ENCODE peak calls at places on chromosomes 2 and 18, in four cellular contexts. One of them, this sample, is unnamed.

GRCh38 chr2:62197017-62197586 is 1.2 kb downstream of the B3GNT2 start:
- DNase-seq in transverse colon: peak; percentile 32
- DNase-seq in HL-60: peak; percentile 31
- DNase-seq in HCT116: no peak
- DNase-seq in this sample: no peak

GRCh38 chr2:239370403-239370802 is 30.4 kb downstream of the HDAC4 start:
- DNase-seq in transverse colon: no peak
- DNase-seq in HL-60: no peak
- DNase-seq in HCT116: no peak
- DNase-seq in this sample: peak; percentile 9

GRCh38 chr2:191899442-191899841 is 52.6 kb upstream of the CAVIN2 start:
- DNase-seq in transverse colon: no peak
- DNase-seq in HL-60: no peak
- DNase-seq in HCT116: no peak
- DNase-seq in this sample: no peak

GRCh38 chr2:28471214-28471613 is 24.6 kb upstream of the PLB1 start:
- DNase-seq in transverse colon: no peak
- DNase-seq in HL-60: no peak
- DNase-seq in HCT116: no peak
- DNase-seq in this sample: no peak

GRCh38 chr2:240961878-240962277 is 36.5 kb upstream of the SNED1 start:
- DNase-seq in transverse colon: no peak
- DNase-seq in HL-60: no peak
- DNase-seq in HCT116: no peak
- DNase-seq in this sample: no peak

GRCh38 chr2:241799522-241800197 is 9.3 kb upstream of the NEU4 start:
- DNase-seq in transverse colon: peak; percentile 7
- DNase-seq in HL-60: no peak
- DNase-seq in HCT116: no peak
- DNase-seq in this sample: no peak

GRCh38 chr2:168645696-168646095 is 156.7 kb upstream of the NOSTRIN start:
- DNase-seq in transverse colon: no peak
- DNase-seq in HL-60: no peak
- DNase-seq in HCT116: no peak
- DNase-seq in this sample: no peak

GRCh38 chr18:67669993-67670671 is 153.6 kb upstream of the DSEL start:
- DNase-seq in transverse colon: no peak
- DNase-seq in HL-60: no peak
- DNase-seq in HCT116: no peak
- DNase-seq in this sample: no peak

GRCh38 chr2:69616755-69617154 is 26.8 kb downstream of the AAK1 start:
- DNase-seq in transverse colon: no peak
- DNase-seq in HL-60: no peak
- DNase-seq in HCT116: peak; percentile 36
- DNase-seq in this sample: no peak

GRCh38 chr2:60707750-60708371 is 48.2 kb upstream of the PAPOLG start:
- DNase-seq in transverse colon: no peak
- DNase-seq in HL-60: peak; percentile 4
- DNase-seq in HCT116: peak; percentile 10
- DNase-seq in this sample: no peak

GRCh38 chr2:178761759-178762371 is 45.4 kb downstream of the TTN start:
- DNase-seq in transverse colon: no peak
- DNase-seq in HL-60: peak; percentile 22
- DNase-seq in HCT116: peak; percentile 42
- DNase-seq in this sample: no peak

GRCh38 chr2:181781082-181781786 is 100.9 kb upstream of the NEUROD1 start:
- DNase-seq in transverse colon: peak; percentile 65
- DNase-seq in HL-60: peak; percentile 58
- DNase-seq in HCT116: no peak
- DNase-seq in this sample: no peak

GRCh38 chr18:65659912-65660311 is 90.9 kb upstream of the CDH7 start:
- DNase-seq in transverse colon: no peak
- DNase-seq in HL-60: no peak
- DNase-seq in HCT116: no peak
- DNase-seq in this sample: no peak

GRCh38 chr2:173353556-173353955 is 1.1 kb upstream of the CDCA7 start:
- DNase-seq in transverse colon: no peak
- DNase-seq in HL-60: no peak
- DNase-seq in HCT116: no peak
- DNase-seq in this sample: no peak

GRCh38 chr2:218782529-218782845 is 540 bp downstream of the CYP27A1 start:
- DNase-seq in transverse colon: peak; percentile 34
- DNase-seq in HL-60: no peak
- DNase-seq in HCT116: no peak
- DNase-seq in this sample: no peak

GRCh38 chr2:1238571-1239138 is 174.6 kb upstream of the TPO start:
- DNase-seq in transverse colon: no peak
- DNase-seq in HL-60: no peak
- DNase-seq in HCT116: no peak
- DNase-seq in this sample: no peak

GRCh38 chr2:70829916-70830315 is 5.7 kb downstream of the CD207 start:
- DNase-seq in transverse colon: no peak
- DNase-seq in HL-60: no peak
- DNase-seq in HCT116: no peak
- DNase-seq in this sample: no peak

GRCh38 chr2:169961911-169962310 is 134.7 kb downstream of the UBR3 start:
- DNase-seq in transverse colon: no peak
- DNase-seq in HL-60: peak; percentile 88
- DNase-seq in HCT116: no peak
- DNase-seq in this sample: no peak

GRCh38 chr2:120913972-120914838 is 178.5 kb downstream of the GLI2 start:
- DNase-seq in transverse colon: no peak
- DNase-seq in HL-60: no peak
- DNase-seq in HCT116: no peak
- DNase-seq in this sample: no peak

DNA sequence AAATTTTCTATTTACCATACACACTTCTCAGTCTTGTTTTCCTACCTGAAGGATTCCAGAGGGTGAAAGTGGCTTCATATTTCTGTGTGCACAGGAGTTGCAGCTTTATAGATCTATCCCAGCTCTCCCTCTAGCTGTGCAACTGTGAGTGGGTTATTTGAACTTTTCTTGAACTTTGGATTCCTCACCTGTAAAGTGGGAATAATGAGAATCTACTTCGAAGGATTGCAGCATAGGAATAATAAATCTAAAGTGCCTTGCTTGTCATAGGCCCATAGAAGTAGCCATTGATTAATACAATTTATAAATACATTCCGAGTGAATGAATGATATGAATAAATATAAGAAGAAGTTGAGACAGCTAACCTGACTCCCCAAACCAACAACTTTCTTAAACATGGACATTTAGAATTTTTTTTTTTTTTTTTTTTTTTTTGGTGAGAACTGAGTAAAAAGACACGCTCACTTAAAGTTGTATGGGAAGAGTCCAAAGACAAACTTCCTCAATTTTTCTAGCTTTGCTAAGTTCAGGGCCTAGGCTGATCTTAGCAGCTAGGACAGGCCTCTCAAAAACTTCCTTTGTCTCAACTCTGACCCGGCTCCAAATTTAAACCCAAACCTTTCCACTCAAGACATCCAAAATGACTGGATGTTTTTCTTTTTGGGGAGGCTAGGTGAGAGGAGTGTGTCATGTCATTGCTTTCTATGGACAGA is 203.3 kb upstream of the FBXO11 start:
- DNase-seq in transverse colon: no peak
- DNase-seq in HL-60: peak; percentile 33
- DNase-seq in HCT116: no peak
- DNase-seq in this sample: no peak
- TF ChIP-seq CTCF in transverse colon: no peak
- TF ChIP-seq CTCF in HL-60: no peak
- TF ChIP-seq CTCF in HCT116: no peak
- TF ChIP-seq CTCF in this sample: no peak

GRCh38 chr2:66692521-66692920 is 257.6 kb downstream of the MEIS1 start:
- DNase-seq in transverse colon: no peak
- DNase-seq in HL-60: no peak
- DNase-seq in HCT116: no peak
- DNase-seq in this sample: no peak

GRCh38 chr2:66695211-66695735 is 260.3 kb downstream of the MEIS1 start:
- DNase-seq in transverse colon: no peak
- DNase-seq in HL-60: no peak
- DNase-seq in HCT116: no peak
- DNase-seq in this sample: no peak

GRCh38 chr2:66694087-66694858 is 259.3 kb downstream of the MEIS1 start:
- DNase-seq in transverse colon: no peak
- DNase-seq in HL-60: no peak
- DNase-seq in HCT116: no peak
- DNase-seq in this sample: no peak

GRCh38 chr2:66691199-66691975 is 256.5 kb downstream of the MEIS1 start:
- DNase-seq in transverse colon: no peak
- DNase-seq in HL-60: no peak
- DNase-seq in HCT116: no peak
- DNase-seq in this sample: no peak

GRCh38 chr2:66693007-66693965 is 258.4 kb downstream of the MEIS1 start:
- DNase-seq in transverse colon: no peak
- DNase-seq in HL-60: no peak
- DNase-seq in HCT116: no peak
- DNase-seq in this sample: no peak
- TF ChIP-seq POLR2AphosphoS5 in transverse colon: no peak
- TF ChIP-seq POLR2AphosphoS5 in HL-60: no peak
- TF ChIP-seq POLR2AphosphoS5 in HCT116: no peak
- TF ChIP-seq POLR2AphosphoS5 in this sample: no peak

GRCh38 chr2:9949239-9949991 is 2.1 kb upstream of the GRHL1 start:
- DNase-seq in transverse colon: no peak
- DNase-seq in HL-60: no peak
- DNase-seq in HCT116: no peak
- DNase-seq in this sample: no peak

GRCh38 chr2:9951522-9952285 is at the start of gene GRHL1:
- DNase-seq in transverse colon: peak; percentile 94
- DNase-seq in HL-60: peak; percentile 81
- DNase-seq in HCT116: peak; percentile 74
- DNase-seq in this sample: peak; percentile 90

GRCh38 chr2:9951272-9951521 is 296 bp upstream of the GRHL1 start:
- DNase-seq in transverse colon: no peak
- DNase-seq in HL-60: no peak
- DNase-seq in HCT116: no peak
- DNase-seq in this sample: no peak

GRCh38 chr2:9949992-9950520 is 1.4 kb upstream of the GRHL1 start:
- DNase-seq in transverse colon: no peak
- DNase-seq in HL-60: no peak
- DNase-seq in HCT116: no peak
- DNase-seq in this sample: no peak

DNA sequence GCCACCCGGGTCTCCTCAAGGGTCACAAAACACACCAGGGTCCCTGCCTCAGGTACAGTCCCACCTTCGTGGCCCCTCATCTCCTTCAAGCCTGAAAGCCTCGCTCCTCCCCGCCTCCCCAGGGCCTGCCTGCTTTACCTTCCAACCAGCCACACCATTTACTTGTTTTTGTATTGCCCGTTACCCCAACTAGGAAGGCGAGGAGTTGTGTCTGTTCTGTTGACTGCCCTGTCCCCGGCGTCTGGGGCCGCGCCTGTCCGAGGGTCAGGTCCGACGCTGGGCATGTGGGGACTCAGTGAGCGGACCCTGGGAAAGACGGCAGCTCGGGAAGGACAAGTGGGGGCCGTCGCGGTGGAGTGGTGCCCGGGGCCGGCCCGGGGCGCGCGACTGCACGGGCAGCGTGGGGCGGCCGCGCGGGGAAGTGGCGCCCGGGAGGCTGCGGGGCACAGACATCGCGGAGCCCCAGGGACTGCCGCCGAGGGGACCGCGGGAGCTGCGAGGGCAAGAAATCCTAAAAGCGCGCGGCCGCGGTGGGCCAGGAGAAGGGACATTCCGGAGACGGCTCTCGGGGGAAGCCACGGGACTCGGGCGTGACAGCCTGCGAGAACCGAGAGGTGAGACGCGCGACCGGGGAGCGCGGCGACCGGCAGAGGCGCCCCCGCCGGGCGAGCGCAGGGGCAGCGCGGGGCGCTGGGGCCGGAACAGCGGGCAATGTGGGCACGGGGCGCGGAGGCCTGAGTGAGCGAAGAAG is 797 bp upstream of the GRHL1 start:
- DNase-seq in transverse colon: peak; percentile 50
- DNase-seq in HL-60: peak; percentile 12
- DNase-seq in HCT116: no peak
- DNase-seq in this sample: no peak
- TF ChIP-seq CTCF in transverse colon: peak; percentile 12
- TF ChIP-seq CTCF in HL-60: no peak
- TF ChIP-seq CTCF in HCT116: no peak
- TF ChIP-seq CTCF in this sample: no peak

GRCh38 chr2:38748857-38749804 is 2.0 kb downstream of the SRSF7 start:
- DNase-seq in transverse colon: no peak
- DNase-seq in HL-60: peak; percentile 23
- DNase-seq in HCT116: no peak
- DNase-seq in this sample: no peak
- TF ChIP-seq POLR2AphosphoS5 in transverse colon: no peak
- TF ChIP-seq POLR2AphosphoS5 in HL-60: no peak
- TF ChIP-seq POLR2AphosphoS5 in HCT116: peak; percentile 18
- TF ChIP-seq POLR2AphosphoS5 in this sample: no peak

GRCh38 chr2:160087854-160088745 is 25.7 kb upstream of the PLA2R1 start:
- DNase-seq in transverse colon: no peak
- DNase-seq in HL-60: peak; percentile 18
- DNase-seq in HCT116: no peak
- DNase-seq in this sample: no peak
- TF ChIP-seq CTCF in transverse colon: peak; percentile 24
- TF ChIP-seq CTCF in HL-60: no peak
- TF ChIP-seq CTCF in HCT116: peak; percentile 21
- TF ChIP-seq CTCF in this sample: no peak

GRCh38 chr2:84823229-84823628 is 57.7 kb downstream of the TRABD2A start:
- DNase-seq in transverse colon: no peak
- DNase-seq in HL-60: no peak
- DNase-seq in HCT116: no peak
- DNase-seq in this sample: no peak
- TF ChIP-seq POLR2AphosphoS5 in transverse colon: no peak
- TF ChIP-seq POLR2AphosphoS5 in HL-60: no peak
- TF ChIP-seq POLR2AphosphoS5 in HCT116: no peak
- TF ChIP-seq POLR2AphosphoS5 in this sample: no peak